ENCODE peak calls at places on chromosomes 13 and 19, in seven cellular contexts. P is trophoblast cell, F is cardiac fibroblast, S is GM12865, T is GM23248, I is NT2/D1, Z is thoracic aorta. U is an unnamed sample.

GRCh38 chr13:111521691-111522229 is 201.3 kb downstream of the TEX29 start:
- DNase-seq in F (no peak), Z (no peak), S (no peak), I (no peak), P (no peak), T (no peak), U (no peak)

GRCh38 chr19:48461982-48462655 is 6.7 kb downstream of the KCNJ14 start:
- DNase-seq in P (no peak), F (no peak), Z (no peak), I (no peak), T (no peak), S (no peak), U (no peak)

GRCh38 chr13:63540042-63540441 is 2124.4 kb upstream of the PCDH20 start:
- DNase-seq in S (no peak), F (no peak), T (no peak), Z (no peak), P (no peak), I (no peak), U (no peak)

GRCh38 chr13:111460548-111461444 is 140.4 kb downstream of the TEX29 start:
- DNase-seq in Z (no peak), F (peak; percentile 67), T (peak; percentile 78), P (peak; percentile 59), S (peak; percentile 12), I (peak; percentile 52), U (peak; percentile 46)

GRCh38 chr13:102707465-102707864 is 12.6 kb upstream of the METTL21C start:
- DNase-seq in Z (no peak), I (no peak), S (no peak), P (peak; percentile 77), F (peak; percentile 68), T (peak; percentile 85), U (peak; percentile 98)

GRCh38 chr19:7975037-7975436 is 30.4 kb downstream of the ELAVL1 start:
- DNase-seq in Z (no peak), S (no peak), I (no peak), P (no peak), T (no peak), F (no peak), U (no peak)

GRCh38 chr19:31504221-31504620 is 155.0 kb upstream of the TSHZ3 start:
- DNase-seq in S (no peak), F (no peak), I (no peak), T (no peak), P (no peak), Z (no peak), U (no peak)

GRCh38 chr13:28204690-28205443 is 66.5 kb downstream of the PAN3 start:
- DNase-seq in T (no peak), Z (no peak), S (peak; percentile 45), F (no peak), P (no peak), I (no peak), U (no peak)

GRCh38 chr13:34156841-34157365 is 339.0 kb downstream of the RFC3 start:
- DNase-seq in T (peak; percentile 98), Z (peak; percentile 66), I (no peak), P (peak; percentile 91), S (peak; percentile 92), F (peak; percentile 95), U (peak; percentile 88)

GRCh38 chr13:75196112-75196855 is 285.7 kb downstream of the TBC1D4 start:
- DNase-seq in S (no peak), I (no peak), P (peak; percentile 4), Z (no peak), F (peak; percentile 89), T (peak; percentile 7), U (no peak)

GRCh38 chr13:106533101-106533939 is 2.1 kb downstream of the EFNB2 start:
- DNase-seq in F (peak; percentile 83), P (peak; percentile 76), Z (no peak), T (peak; percentile 85), I (no peak), S (peak; percentile 34), U (peak; percentile 76)

GRCh38 chr13:96089749-96090239 is at the start of gene HS6ST3:
- DNase-seq in I (no peak), Z (no peak), P (peak; percentile 62), F (peak; percentile 9), S (peak; percentile 38), T (peak; percentile 42), U (no peak)

GRCh38 chr19:18683109-18683954 is at the start of gene CRTC1:
- DNase-seq in T (peak; percentile 95), S (peak; percentile 93), Z (peak; percentile 38), P (peak; percentile 93), F (peak; percentile 79), I (peak; percentile 73), U (peak; percentile 79)

GRCh38 chr19:18685597-18686164 is 2.2 kb downstream of the CRTC1 start:
- DNase-seq in P (no peak), S (no peak), I (no peak), F (peak; percentile 6), Z (no peak), T (peak; percentile 32), U (peak; percentile 31)

GRCh38 chr19:18683955-18684641 is 618 bp downstream of the CRTC1 start:
- DNase-seq in I (no peak), Z (no peak), P (no peak), T (no peak), S (no peak), F (no peak), U (no peak)

GRCh38 chr19:18682807-18683108 is 722 bp upstream of the CRTC1 start:
- DNase-seq in Z (no peak), F (no peak), I (no peak), S (no peak), T (no peak), P (no peak), U (no peak)

DNA sequence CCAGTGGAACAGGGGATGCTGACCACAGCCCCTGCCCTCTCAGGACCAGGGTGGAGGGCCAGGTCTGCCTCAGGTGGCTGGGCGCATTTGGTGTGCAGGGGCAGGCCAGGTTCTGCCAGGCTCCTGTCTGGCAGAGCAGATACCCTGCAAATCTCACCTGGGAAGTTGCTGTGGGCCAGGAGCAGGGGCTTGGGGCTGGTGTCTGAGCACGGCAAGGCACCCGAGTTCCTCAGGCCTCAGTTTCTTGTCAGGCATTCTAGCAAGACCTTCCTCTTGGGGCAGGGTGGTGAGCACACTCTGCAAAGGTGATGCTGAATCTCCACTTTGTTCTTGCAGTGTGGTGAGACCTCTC is 1.1 kb downstream of the CRTC1 start:
- DNase-seq in S (no peak), F (no peak), T (no peak), Z (no peak), P (no peak), I (no peak), U (no peak)
- H3K4me3 ChIP-seq in S (no peak overlapping the region), F (peak overlapping the region; percentile 67), T (peak overlapping the region; percentile 70), Z (peak overlapping the region; percentile 80), P (no peak overlapping the region), I (peak overlapping the region; percentile 81), U (peak overlapping the region; percentile 84)

DNA sequence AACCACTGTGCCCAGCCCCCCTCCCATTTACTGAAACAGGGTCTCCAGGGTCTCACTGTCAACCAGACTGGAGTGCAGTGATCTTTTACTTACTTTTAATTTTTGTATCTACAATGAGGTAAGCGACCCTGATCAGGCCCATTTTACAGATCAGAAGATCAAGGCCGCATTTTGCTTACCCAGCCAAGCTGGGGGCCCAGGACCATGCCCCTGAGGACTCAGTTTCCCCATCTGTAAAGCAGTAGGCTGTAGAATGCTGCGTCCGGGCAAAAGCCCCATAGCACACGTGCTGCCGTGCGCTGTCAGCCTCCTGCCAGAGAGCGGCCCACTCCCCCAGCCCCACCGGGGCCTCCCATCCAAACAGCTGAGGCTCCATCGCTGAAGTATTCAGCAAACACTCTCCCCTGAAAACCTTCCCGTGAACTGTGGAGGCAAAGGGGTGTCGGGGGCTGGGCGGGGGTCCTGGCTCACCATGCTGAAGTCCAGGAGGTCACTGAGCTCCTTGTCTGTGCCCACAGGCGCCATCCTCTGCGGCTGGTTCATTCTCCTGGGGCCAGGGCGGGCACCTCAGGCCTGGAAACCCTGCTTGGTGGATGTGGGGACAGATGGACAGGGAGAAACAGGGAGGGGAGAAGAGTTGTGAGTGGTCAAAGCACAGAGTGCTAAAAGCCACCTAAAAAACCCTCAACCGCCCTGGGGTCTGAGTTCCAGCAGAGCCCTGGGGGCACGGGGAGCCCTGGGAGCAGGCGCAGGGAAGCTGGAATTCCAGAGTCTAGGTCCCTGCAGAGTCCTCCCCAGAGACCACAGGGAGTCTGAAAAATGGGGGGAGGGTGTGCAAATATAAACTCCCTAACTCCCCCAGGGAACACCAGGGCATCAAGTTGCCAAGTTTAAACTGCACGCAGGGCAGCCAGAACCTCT is 2.4 kb downstream of the TCF3 start:
- DNase-seq in Z (no peak), I (no peak), T (no peak), F (no peak), P (no peak), S (no peak), U (peak; percentile 8)
- H3K4me3 ChIP-seq in Z (peak overlapping the region; percentile 93), I (peak overlapping the region; percentile 76), T (peak overlapping the region; percentile 82), F (peak overlapping the region; percentile 64), P (peak overlapping the region; percentile 53), S (peak overlapping the region; percentile 72), U (peak overlapping the region; percentile 80)

DNA sequence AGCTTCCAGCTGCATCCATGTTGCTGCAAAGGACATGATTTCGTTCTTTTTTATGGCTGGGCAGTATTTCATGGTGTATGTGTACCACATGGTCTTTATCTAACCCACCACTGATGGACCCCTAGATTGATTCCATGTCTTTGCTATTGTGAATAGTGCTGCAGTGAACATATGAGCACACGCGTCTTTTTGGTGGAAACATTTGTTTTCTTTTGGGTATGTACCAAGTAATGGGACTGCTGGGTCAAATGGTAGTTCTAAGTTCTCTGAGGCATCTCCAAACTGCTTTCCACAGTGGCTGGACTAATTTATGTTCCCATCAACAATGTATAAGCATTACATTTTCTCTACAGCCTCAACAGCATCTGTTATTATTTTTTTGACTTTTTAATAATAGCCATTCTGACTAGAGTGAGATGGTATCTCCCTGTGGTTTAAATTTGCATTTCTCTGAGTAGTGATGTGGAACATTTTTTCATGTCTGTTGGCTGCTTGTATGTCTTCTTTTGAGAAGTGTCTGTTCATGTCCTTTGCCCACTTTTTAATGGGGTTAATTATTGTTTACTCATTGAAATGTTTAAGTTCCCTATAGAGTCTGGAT is 6.8 kb upstream of the UBE2L5 start:
- DNase-seq in S (peak; percentile 71), Z (no peak), P (no peak), F (peak; percentile 12), I (no peak), T (no peak), U (no peak)
- H3K4me3 ChIP-seq in S (peak overlapping the region; percentile 15), Z (no peak overlapping the region), P (no peak overlapping the region), F (no peak overlapping the region), I (no peak overlapping the region), T (no peak overlapping the region), U (no peak overlapping the region)

GRCh38 chr13:93420887-93421286 is 194.3 kb downstream of the GPC6 start:
- DNase-seq in S (no peak), P (no peak), T (no peak), I (no peak), Z (no peak), F (no peak), U (no peak)

GRCh38 chr13:93413972-93414717 is 187.5 kb downstream of the GPC6 start:
- DNase-seq in Z (no peak), F (peak; percentile 5), T (peak; percentile 27), I (peak; percentile 2), P (no peak), S (no peak), U (peak; percentile 61)

GRCh38 chr13:93420206-93420605 is 193.6 kb downstream of the GPC6 start:
- DNase-seq in P (no peak), S (no peak), I (peak; percentile 18), F (no peak), Z (no peak), T (no peak), U (no peak)

GRCh38 chr13:93416943-93417342 is 190.3 kb downstream of the GPC6 start:
- DNase-seq in F (no peak), Z (no peak), P (no peak), S (no peak), I (no peak), T (peak; percentile 4), U (no peak)

GRCh38 chr13:93418398-93418797 is 191.8 kb downstream of the GPC6 start:
- DNase-seq in T (no peak), Z (no peak), I (no peak), P (no peak), F (no peak), S (no peak), U (no peak)
- H3K4me3 ChIP-seq in T (no peak overlapping the region), Z (no peak overlapping the region), I (no peak overlapping the region), P (no peak overlapping the region), F (no peak overlapping the region), S (no peak overlapping the region), U (no peak overlapping the region)